ENCODE peak calls at places on chromosomes 12 and 14, in ten cellular contexts. S is IMR-90, F is ovary, V is transverse colon, U is H1, G is breast epithelium, D is body of pancreas, Y is A549, B is suprapubic skin, W is spleen. O is an unnamed sample. For H3K4me1, the result is how much of the 10 kb centered on the place peaks cover.

GRCh38 chr12:71551529-71551928 is 111.9 kb downstream of the LGR5 start:
- DNase-seq in S (peak), F (no peak), V (no peak), U (no peak), G (no peak), D (no peak), Y (no peak), B (no peak), W (no peak), O (no peak)

GRCh38 chr14:28406181-28406580 is 360.4 kb upstream of the FOXG1 start:
- DNase-seq in S (no peak), F (no peak), V (no peak), U (no peak), G (no peak), D (no peak), Y (no peak), B (no peak), W (no peak), O (no peak)

GRCh38 chr14:74502236-74503019 is 8.9 kb downstream of the ISCA2 start:
- DNase-seq in S (peak), F (no peak), V (no peak), U (no peak), G (no peak), D (no peak), Y (peak), B (no peak), W (no peak), O (no peak)

GRCh38 chr12:51721281-51721940 is 127.1 kb downstream of the FIGNL2 start:
- DNase-seq in S (peak), F (peak), V (no peak), U (peak), G (no peak), D (no peak), Y (no peak), B (no peak), W (peak), O (peak)

GRCh38 chr14:95196268-95196667 is 38.9 kb upstream of the DICER1 start:
- DNase-seq in S (no peak), F (no peak), V (no peak), U (no peak), G (no peak), D (no peak), Y (peak), B (no peak), W (no peak), O (no peak)

GRCh38 chr14:91228112-91229004 is 16.1 kb downstream of the GPR68 start:
- DNase-seq in S (peak), F (no peak), V (no peak), U (no peak), G (no peak), D (no peak), Y (no peak), B (no peak), W (peak), O (no peak)

GRCh38 chr12:68387338-68387737 is 55.2 kb upstream of the MDM1 start:
- DNase-seq in S (no peak), F (no peak), V (no peak), U (no peak), G (no peak), D (no peak), Y (no peak), B (no peak), W (no peak), O (no peak)

GRCh38 chr12:112574896-112575558 is 156.3 kb downstream of the PTPN11 start:
- DNase-seq in S (no peak), F (no peak), V (no peak), U (no peak), G (no peak), D (no peak), Y (no peak), B (no peak), W (no peak), O (no peak)

GRCh38 chr12:70754330-70754741 is 117.1 kb upstream of the PTPRB start:
- DNase-seq in S (no peak), F (no peak), V (peak), U (no peak), G (no peak), D (no peak), Y (no peak), B (no peak), W (no peak), O (no peak)

GRCh38 chr14:38207830-38208815 is at the start of gene SSTR1:
- DNase-seq in S (no peak), F (no peak), V (peak), U (no peak), G (no peak), D (peak), Y (no peak), B (no peak), W (no peak), O (no peak)

GRCh38 chr12:753401-754237 is 1.2 kb downstream of the WNK1 start:
- DNase-seq in S (no peak), F (peak), V (peak), U (no peak), G (peak), D (peak), Y (no peak), B (peak), W (peak), O (peak)

GRCh38 chr14:71327691-71328090 is 420.4 kb downstream of the PCNX1 start:
- DNase-seq in S (peak), F (no peak), V (no peak), U (no peak), G (no peak), D (no peak), Y (no peak), B (no peak), W (no peak), O (no peak)

GRCh38 chr14:69039287-69039628 is 60.2 kb upstream of the ACTN1 start:
- DNase-seq in S (peak), F (no peak), V (no peak), U (no peak), G (no peak), D (no peak), Y (peak), B (no peak), W (no peak), O (no peak)

GRCh38 chr12:123035841-123036240 is 55.4 kb downstream of the ARL6IP4 start:
- DNase-seq in S (no peak), F (no peak), V (no peak), U (no peak), G (no peak), D (no peak), Y (no peak), B (no peak), W (peak), O (no peak)

GRCh38 chr12:108410689-108411088 is 71.6 kb upstream of the CMKLR1 start:
- DNase-seq in S (no peak), F (no peak), V (no peak), U (no peak), G (no peak), D (no peak), Y (no peak), B (no peak), W (no peak), O (no peak)

GRCh38 chr14:61388173-61388975 is 67.0 kb downstream of the PRKCH start:
- DNase-seq in S (no peak), F (no peak), V (no peak), U (no peak), G (peak), D (no peak), Y (no peak), B (no peak), W (no peak), O (no peak)

GRCh38 chr14:92927396-92928257 is 4.7 kb downstream of the CHGA start:
- DNase-seq in S (no peak), F (no peak), V (no peak), U (no peak), G (no peak), D (no peak), Y (no peak), B (no peak), W (no peak), O (no peak)

GRCh38 chr14:56759094-56759493 is 51.2 kb downstream of the OTX2 start:
- DNase-seq in S (no peak), F (no peak), V (no peak), U (no peak), G (no peak), D (no peak), Y (no peak), B (no peak), W (no peak), O (no peak)

GRCh38 chr12:62078020-62078419 is 182.2 kb upstream of the USP15 start:
- DNase-seq in S (no peak), F (no peak), V (no peak), U (no peak), G (no peak), D (no peak), Y (no peak), B (no peak), W (no peak), O (no peak)

GRCh38 chr12:26566670-26567069 is 266.3 kb downstream of the ITPR2 start:
- DNase-seq in S (peak), F (no peak), V (no peak), U (no peak), G (no peak), D (no peak), Y (no peak), B (no peak), W (no peak), O (no peak)

GRCh38 chr14:51922624-51923023 is 62.2 kb downstream of the GNG2 start:
- DNase-seq in S (peak), F (peak), V (no peak), U (no peak), G (no peak), D (no peak), Y (no peak), B (no peak), W (no peak), O (peak)

GRCh38 chr12:19779393-19780056 is 340.2 kb downstream of the AEBP2 start:
- DNase-seq in S (no peak), F (no peak), V (no peak), U (no peak), G (no peak), D (no peak), Y (no peak), B (no peak), W (peak), O (no peak)

GRCh38 chr12:22117551-22117950 is 71.5 kb downstream of the CMAS start:
- DNase-seq in S (no peak), F (no peak), V (no peak), U (no peak), G (no peak), D (no peak), Y (no peak), B (no peak), W (no peak), O (no peak)

GRCh38 chr14:73741386-73741875 is 27.2 kb upstream of the PNMA1 start:
- DNase-seq in S (peak), F (peak), V (peak), U (peak), G (no peak), D (peak), Y (no peak), B (no peak), W (peak), O (peak)

GRCh38 chr14:103542545-103543088 is 13.6 kb downstream of the TRMT61A start:
- DNase-seq in S (no peak), F (peak), V (peak), U (no peak), G (no peak), D (peak), Y (no peak), B (no peak), W (peak), O (peak)

GRCh38 chr12:2095878-2096277 is 43.1 kb downstream of the CACNA1C start:
- DNase-seq in S (no peak), F (no peak), V (peak), U (no peak), G (peak), D (no peak), Y (no peak), B (no peak), W (no peak), O (peak)

GRCh38 chr12:30753761-30754382 is 879 bp downstream of the CAPRIN2 start:
- DNase-seq in S (peak), F (no peak), V (no peak), U (no peak), G (no peak), D (no peak), Y (no peak), B (no peak), W (no peak), O (no peak)

GRCh38 chr14:77622562-77622961 is 6.1 kb upstream of the SPTLC2 start:
- DNase-seq in S (no peak), F (no peak), V (peak), U (no peak), G (peak), D (peak), Y (no peak), B (no peak), W (no peak), O (no peak)

DNA sequence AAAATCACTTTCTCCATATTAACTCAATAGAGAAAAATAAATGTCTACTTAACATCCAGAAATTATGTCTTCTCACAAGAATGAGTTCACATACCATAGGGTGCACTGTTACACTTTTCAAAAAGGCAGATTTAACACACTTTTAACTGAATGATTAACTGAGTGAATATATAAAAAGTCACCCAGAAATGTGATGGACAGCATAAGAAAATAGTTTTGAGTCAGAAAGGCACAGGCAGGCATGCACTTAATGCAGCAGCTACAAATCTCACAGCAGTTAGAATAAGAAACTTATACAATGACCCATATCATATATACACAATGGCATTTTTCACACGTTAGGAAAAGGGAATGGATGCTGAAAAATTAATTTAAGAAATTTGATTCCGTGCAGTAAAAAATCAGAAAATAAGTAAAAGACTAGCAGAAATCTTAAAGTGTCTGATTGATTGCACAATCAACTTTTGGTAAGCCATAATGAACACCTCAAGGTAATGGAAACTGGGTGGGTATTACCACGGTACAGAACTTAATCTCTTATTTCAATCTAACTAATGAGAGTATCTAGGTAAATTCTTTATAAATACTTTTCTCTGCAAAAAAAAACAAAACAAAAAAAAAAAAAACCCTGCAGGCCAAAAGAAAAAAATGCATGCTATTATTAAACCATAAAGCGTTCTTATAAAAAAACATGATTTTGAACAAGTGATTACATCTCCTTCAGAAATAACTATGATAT is 3.5 kb downstream of the MED13L start:
- DNase-seq in S (no peak), F (no peak), V (no peak), U (no peak), G (no peak), D (no peak), Y (no peak), B (no peak), W (no peak), O (no peak)
- H3K4me1 ChIP-seq in S (under half), F (under half), V (under half), U (under half), G (under half), D (under half), Y (under half), B (under half), W (half or more), O (under half)

GRCh38 chr12:12716845-12717585 is at the start of gene CDKN1B:
- DNase-seq in S (peak), F (peak), V (peak), U (no peak), G (peak), D (peak), Y (peak), B (peak), W (peak), O (peak)
- TF ChIP-seq POLR2A in S (peak), F (peak), V (peak), U (peak), G (peak), D (peak), Y (peak), B (peak), W (peak), O (peak)

DNA sequence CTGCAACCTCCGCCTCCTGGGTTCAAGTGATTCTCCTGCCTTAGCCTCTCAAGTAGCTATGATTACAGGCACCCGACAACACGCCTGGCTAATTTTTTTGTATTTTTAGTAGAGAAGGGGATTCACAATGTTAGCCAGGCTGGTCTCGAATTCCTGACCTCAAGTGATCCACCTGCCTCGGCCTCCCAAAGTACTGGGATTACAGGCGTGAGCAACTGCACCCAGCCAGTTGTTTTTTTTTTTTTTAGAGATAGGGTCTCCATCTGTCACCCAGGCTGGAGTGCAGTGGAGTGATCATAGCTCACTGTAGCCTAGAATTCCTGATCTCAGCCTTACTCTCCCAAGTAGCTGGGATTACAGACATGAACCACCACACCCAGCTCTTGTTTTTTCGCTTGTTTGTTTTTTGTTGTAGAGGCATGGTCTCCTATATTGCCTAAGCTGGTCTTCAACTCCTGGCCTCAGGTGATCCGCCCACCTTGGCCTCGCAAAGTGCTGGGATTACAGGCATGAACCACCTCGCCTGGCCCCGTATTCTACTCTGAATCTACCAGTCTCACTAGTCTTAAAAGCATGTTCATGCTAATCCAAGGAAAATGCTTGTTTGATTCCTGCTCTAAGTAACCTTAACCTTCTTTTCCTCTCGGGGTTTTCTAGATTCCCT is 31.7 kb upstream of the STRN3 start:
- DNase-seq in S (no peak), F (no peak), V (no peak), U (no peak), G (no peak), D (no peak), Y (no peak), B (no peak), W (no peak), O (no peak)
- H3K4me1 ChIP-seq in S (under half), F (under half), V (under half), U (under half), G (under half), D (under half), Y (under half), B (under half), W (under half), O (under half)

DNA sequence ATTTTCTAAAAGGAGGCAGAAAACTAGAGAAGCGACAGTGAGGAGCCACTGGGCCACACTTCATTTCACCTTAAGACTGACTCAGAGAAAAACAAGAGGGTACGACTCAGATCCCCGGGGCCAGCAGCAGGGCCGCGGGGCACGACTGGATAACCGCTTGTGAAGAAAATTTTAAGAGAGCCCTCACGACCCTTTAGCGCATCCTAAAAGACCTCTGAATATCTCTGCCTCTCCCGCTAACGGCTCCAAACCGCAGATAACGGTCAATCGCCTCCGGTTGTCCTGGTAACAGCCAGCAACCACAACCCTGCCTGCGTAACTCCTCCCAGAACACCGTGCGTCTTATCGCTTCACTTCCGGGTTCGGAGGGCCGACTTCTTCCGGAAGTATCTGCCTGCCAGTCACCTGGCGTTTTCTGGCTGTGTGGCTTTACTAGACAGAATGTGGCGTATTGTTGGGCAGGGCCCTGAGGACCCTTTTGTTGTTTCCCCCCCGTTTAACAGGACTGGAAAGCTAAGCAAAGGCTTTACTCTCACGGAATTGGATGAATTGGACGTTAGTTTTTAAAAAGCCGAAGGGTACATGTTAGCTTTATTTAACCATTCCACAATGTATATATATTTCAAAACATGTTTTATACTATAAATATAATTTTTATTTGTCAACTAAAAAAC is 5.4 kb upstream of the ATP23 start:
- DNase-seq in S (peak), F (peak), V (peak), U (peak), G (peak), D (peak), Y (peak), B (peak), W (peak), O (peak)
- TF ChIP-seq POLR2A in S (peak), F (peak), V (peak), U (peak), G (peak), D (peak), Y (peak), B (peak), W (peak), O (no peak)

GRCh38 chr14:62420853-62421252 is 624.4 kb downstream of the KCNH5 start:
- DNase-seq in S (no peak), F (no peak), V (no peak), U (no peak), G (no peak), D (no peak), Y (no peak), B (no peak), W (no peak), O (no peak)
- H3K4me1 ChIP-seq in S (under half), F (under half), V (under half), U (under half), G (under half), D (under half), Y (under half), B (under half), W (under half), O (under half)